ENCODE peak calls at places on chromosomes 2 and 18, in four cellular contexts. W, L, C and B are unnamed samples.

GRCh38 chr2:113697516-113697915 is 58.9 kb downstream of the SLC35F5 start:
- DNase-seq in W (no peak), L (no peak), C (no peak), B (no peak)

GRCh38 chr2:17355608-17356329 is 162.5 kb downstream of the RAD51AP2 start:
- DNase-seq in W (peak), L (no peak), C (peak), B (peak)

GRCh38 chr2:126534508-126534907 is 121.5 kb upstream of the GYPC start:
- DNase-seq in W (no peak), L (no peak), C (no peak), B (no peak)

GRCh38 chr2:45007356-45007755 is 1.9 kb downstream of the SIX2 start:
- DNase-seq in W (no peak), L (no peak), C (no peak), B (no peak)

GRCh38 chr2:113181491-113182051 is 7.8 kb downstream of the PSD4 start:
- DNase-seq in W (no peak), L (peak), C (no peak), B (no peak)

GRCh38 chr2:237968048-237968862 is 1.4 kb downstream of the UBE2F start:
- DNase-seq in W (peak), L (peak), C (peak), B (peak)

GRCh38 chr2:138087761-138088602 is 123.7 kb downstream of the HNMT start:
- DNase-seq in W (no peak), L (no peak), C (no peak), B (no peak)

GRCh38 chr2:209663666-209664065 is 108.0 kb upstream of the UNC80 start:
- DNase-seq in W (no peak), L (no peak), C (no peak), B (no peak)

GRCh38 chr2:69100220-69100723 is 87.3 kb downstream of the ANTXR1 start:
- DNase-seq in W (no peak), L (no peak), C (no peak), B (no peak)

GRCh38 chr2:153871231-153872221 is at the start of gene GALNT13:
- DNase-seq in W (peak), L (peak), C (peak), B (no peak)

GRCh38 chr18:62324355-62324828 is 718 bp upstream of the TNFRSF11A start:
- DNase-seq in W (no peak), L (no peak), C (no peak), B (no peak)
- H3K4me3 ChIP-seq in W (no peak), L (no peak), C (peak), B (no peak)

GRCh38 chr2:65353046-65353445 is 79.4 kb downstream of the SPRED2 start:
- DNase-seq in W (no peak), L (no peak), C (peak), B (no peak)

GRCh38 chr2:65351234-65351947 is 81.0 kb downstream of the SPRED2 start:
- DNase-seq in W (no peak), L (peak), C (no peak), B (no peak)

GRCh38 chr2:65350714-65351113 is 81.7 kb downstream of the SPRED2 start:
- DNase-seq in W (no peak), L (no peak), C (peak), B (no peak)

GRCh38 chr2:65353927-65354326 is 78.5 kb downstream of the SPRED2 start:
- DNase-seq in W (no peak), L (peak), C (no peak), B (no peak)

DNA sequence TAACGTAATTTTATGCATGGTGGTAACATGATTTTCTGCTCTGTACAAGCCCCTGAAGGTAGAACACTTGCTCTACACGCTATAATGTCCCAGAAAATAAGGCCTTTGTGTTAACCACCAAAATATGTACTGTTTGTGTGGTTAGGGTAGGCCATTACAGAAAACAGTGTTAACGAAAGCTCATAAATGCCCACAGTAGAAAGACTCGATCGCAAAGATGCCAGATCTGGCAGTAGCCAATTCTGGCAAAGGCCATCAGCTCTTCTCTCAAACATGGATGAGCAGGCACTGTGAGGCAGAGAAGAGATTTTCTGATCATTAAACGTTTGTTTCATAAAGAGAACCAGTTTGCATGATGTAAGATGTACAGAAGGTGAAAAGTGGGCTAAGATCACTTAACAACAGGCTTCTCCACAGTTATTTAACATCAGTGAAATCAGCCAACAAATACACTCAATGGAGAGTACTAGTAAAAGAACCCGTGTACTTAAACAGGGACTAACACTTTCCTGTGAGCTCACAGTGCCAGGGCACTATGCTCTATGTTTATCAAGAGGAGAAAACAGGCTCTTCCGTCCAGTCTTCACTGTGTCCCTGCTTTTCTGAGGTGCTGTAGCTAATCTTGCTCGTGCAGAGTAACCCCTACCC is 80.3 kb downstream of the SPRED2 start:
- DNase-seq in W (no peak), L (no peak), C (no peak), B (no peak)
- H3K4me3 ChIP-seq in W (no peak), L (no peak), C (no peak), B (no peak)

DNA sequence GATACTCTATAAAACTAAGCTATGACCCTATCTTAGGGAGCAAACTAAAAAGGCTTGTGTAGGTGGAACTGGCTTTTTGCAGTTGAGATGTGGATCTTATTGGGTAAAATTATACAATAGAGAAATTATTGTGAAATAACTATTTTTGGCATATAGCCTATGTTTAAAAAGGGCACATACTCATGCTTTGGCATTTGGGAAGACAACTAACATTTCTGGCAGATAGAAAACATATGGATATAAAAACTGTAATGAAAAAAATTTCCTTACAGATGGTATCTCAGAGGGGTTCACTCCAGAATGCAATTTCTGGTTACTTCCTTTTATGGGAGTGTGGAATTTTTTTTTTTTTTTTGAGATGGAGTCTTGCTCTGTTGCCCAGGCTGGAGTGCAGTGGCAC is 120.1 kb upstream of the CCDC195 start:
- DNase-seq in W (no peak), L (no peak), C (no peak), B (no peak)
- H3K4me3 ChIP-seq in W (no peak), L (no peak), C (no peak), B (no peak)

DNA sequence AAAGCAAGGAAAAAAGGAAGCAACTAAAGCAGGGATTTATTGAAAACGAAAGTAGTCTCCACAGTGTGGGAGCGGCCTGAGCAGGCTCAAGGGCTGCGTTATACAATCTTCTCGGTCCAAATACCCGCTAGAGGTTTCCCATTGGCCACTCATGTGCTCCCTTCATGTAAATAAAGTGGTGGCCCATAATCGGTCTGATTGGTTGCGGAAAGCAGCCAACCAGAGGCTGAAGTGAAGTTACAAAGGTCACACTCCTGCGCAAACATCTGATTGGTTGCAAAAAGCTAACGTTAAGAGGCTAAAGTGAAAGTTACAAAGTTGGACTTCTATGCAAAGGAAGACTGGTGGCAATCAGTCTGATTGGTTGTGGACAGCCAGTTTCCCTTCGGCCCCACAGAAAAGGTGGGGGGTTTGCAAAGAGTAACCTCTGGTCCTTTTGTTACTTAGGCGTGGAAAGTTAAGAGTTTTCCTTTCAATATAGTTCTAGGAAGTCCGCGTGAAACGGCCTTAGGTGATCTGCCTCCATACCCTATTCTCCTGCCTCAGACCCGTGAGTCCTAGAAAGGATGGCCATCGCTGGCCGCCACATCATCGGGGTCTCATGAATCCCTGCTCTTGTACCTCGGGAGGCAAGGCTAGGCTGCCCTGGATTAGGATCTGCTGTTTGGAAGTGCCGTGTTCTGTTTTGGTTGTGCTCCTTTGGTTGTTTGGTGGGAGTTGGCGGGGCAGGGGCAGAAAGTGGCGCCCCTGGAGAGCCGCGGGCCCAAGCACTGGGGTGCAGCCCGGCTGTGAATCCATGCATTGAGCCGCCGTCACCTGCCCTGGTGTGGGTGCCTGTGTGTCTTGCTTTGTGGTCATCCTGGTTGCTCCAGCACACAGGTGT is 80.4 kb upstream of the LDLRAD4 start:
- DNase-seq in W (no peak), L (peak), C (peak), B (no peak)
- H3K4me3 ChIP-seq in W (no peak), L (no peak), C (peak), B (peak)

GRCh38 chr2:101305044-101305443 is 3.5 kb downstream of the RNF149 start:
- DNase-seq in W (no peak), L (no peak), C (no peak), B (no peak)

GRCh38 chr2:101306410-101306809 is 2.1 kb downstream of the RNF149 start:
- DNase-seq in W (no peak), L (no peak), C (no peak), B (no peak)

GRCh38 chr2:101303688-101304087 is 4.8 kb downstream of the RNF149 start:
- DNase-seq in W (no peak), L (no peak), C (no peak), B (no peak)

GRCh38 chr2:101307503-101307902 is 998 bp downstream of the RNF149 start:
- DNase-seq in W (no peak), L (no peak), C (no peak), B (no peak)

GRCh38 chr2:101305492-101306123 is 2.9 kb downstream of the RNF149 start:
- DNase-seq in W (no peak), L (no peak), C (no peak), B (no peak)
- H3K4me3 ChIP-seq in W (no peak), L (no peak), C (no peak), B (peak)

GRCh38 chr18:2572144-2572682 is 856 bp downstream of the NDC80 start:
- DNase-seq in W (no peak), L (no peak), C (no peak), B (no peak)

GRCh38 chr18:2570772-2571199 is 519 bp downstream of the METTL4 start:
- DNase-seq in W (no peak), L (peak), C (peak), B (no peak)

GRCh38 chr18:2572892-2573291 is 1.5 kb downstream of the NDC80 start:
- DNase-seq in W (no peak), L (no peak), C (no peak), B (no peak)

GRCh38 chr18:2569338-2570207 is 1.7 kb downstream of the METTL4 start:
- DNase-seq in W (no peak), L (no peak), C (no peak), B (no peak)

GRCh38 chr18:2571200-2572143 is at the start of the genes METTL4 and NDC80:
- DNase-seq in W (peak), L (peak), C (peak), B (peak)
- H3K4me3 ChIP-seq in W (peak), L (peak), C (peak), B (peak)

DNA sequence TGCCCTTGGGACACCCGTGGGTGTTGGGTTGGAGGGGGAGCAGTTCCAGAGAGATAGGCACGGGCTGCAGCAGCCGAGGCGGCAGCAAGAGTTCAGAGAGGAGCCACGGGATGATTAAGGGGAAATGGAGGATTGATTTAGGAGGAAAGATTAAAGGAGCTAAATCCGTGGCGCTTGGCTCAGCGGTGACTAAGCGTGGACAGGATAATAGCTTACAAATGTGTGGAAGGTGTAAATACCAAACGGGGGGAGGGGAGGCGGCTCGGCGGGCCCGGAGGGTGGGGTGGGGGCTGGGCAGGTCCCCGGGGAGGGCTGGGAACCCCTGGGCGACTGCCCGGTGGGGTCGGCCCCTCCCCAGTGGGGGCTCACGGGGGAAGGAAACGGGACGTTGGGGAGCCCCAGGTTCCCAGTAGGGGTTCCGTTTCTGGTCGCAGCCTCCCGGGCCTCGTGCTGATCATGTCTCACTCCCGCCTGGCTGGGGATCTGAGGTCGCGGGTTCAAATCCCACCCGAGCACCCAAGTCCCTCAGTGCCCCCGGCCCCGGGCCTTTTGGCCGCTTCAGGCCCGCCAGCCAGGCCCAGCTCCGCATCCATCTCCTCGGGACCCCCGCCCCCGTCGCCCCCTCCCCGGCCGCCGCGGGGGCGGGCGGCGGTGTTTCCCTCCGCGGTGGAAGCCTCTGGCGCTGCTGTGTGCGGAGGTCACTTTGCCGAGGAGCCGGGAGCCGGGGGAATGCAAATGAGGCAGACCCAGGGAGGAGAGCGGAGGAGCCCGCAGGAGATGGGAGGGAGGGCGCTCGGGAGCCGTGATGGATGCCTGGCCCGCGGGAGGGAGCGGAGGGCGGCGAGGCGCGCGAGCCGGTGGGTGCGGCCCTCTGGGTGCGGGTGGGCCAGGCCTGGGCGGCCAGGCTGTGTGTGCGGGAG is 8.1 kb downstream of the ASIC4 start:
- DNase-seq in W (peak), L (no peak), C (no peak), B (no peak)
- H3K4me3 ChIP-seq in W (peak), L (no peak), C (no peak), B (peak)

GRCh38 chr2:236178921-236179652 is 10.9 kb upstream of the GBX2 start:
- DNase-seq in W (no peak), L (no peak), C (peak), B (no peak)

GRCh38 chr2:236176417-236176816 is 8.2 kb upstream of the GBX2 start:
- DNase-seq in W (no peak), L (no peak), C (peak), B (no peak)

GRCh38 chr2:236177967-236178909 is 10.1 kb upstream of the GBX2 start:
- DNase-seq in W (no peak), L (peak), C (peak), B (no peak)

GRCh38 chr2:236176951-236177350 is 8.8 kb upstream of the GBX2 start:
- DNase-seq in W (no peak), L (no peak), C (no peak), B (no peak)

DNA sequence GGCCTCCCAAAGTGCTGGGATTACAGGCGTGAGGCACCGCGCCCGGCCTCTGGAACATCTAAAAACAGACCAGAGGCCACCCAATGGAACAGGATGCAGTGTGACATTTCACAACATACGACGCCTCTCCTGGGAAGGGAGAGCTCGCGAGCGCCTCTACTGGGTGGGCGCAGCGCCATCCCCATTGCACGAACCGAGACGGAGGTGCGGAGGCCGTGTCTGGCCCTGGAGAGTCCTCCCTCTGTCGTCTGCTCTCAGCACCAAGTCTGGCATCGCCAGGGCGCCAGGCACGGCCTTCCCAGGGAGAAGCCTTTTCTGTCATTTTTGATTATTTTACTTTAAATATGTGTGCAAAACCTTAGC is 9.4 kb upstream of the GBX2 start:
- DNase-seq in W (no peak), L (no peak), C (peak), B (no peak)
- H3K4me3 ChIP-seq in W (peak), L (no peak), C (peak), B (peak)